ENCODE peak calls at places on chromosomes 16 and 17, in seven cellular contexts. N is heart left ventricle, U is hepatocyte, M is GM23248, L is lung, D is lower lobe of right lung, G is uterus. B is an unnamed sample.

GRCh38 chr17:60421273-60422161 is 772 bp upstream of the CHCT1 start:
- DNase-seq in G (peak; percentile 45), M (peak; percentile 76), N (peak; percentile 72), U (peak; percentile 80), D (peak; percentile 84), L (peak; percentile 67), B (no peak)

GRCh38 chr17:80912451-80912850 is 79.2 kb upstream of the CHMP6 start:
- DNase-seq in D (no peak), M (no peak), G (no peak), N (no peak), L (no peak), U (no peak), B (no peak)

GRCh38 chr17:3928394-3928793 is 12.1 kb upstream of the P2RX1 start:
- DNase-seq in M (no peak), G (no peak), L (no peak), U (no peak), N (no peak), D (no peak), B (no peak)

GRCh38 chr17:19541445-19541844 is 7.8 kb downstream of the SLC47A1 start:
- DNase-seq in U (no peak), N (no peak), G (no peak), L (no peak), D (no peak), M (no peak), B (no peak)

GRCh38 chr17:28526381-28526780 is 20.2 kb downstream of the FOXN1 start:
- DNase-seq in D (no peak), L (no peak), N (no peak), U (no peak), M (no peak), G (no peak), B (no peak)

GRCh38 chr17:32882734-32883133 is 5.8 kb upstream of the MYO1D start:
- DNase-seq in N (no peak), D (no peak), M (peak; percentile 87), G (no peak), L (peak; percentile 19), U (no peak), B (peak; percentile 49)

GRCh38 chr16:50297301-50298074 is 31.1 kb downstream of the ADCY7 start:
- DNase-seq in N (peak; percentile 32), D (peak; percentile 34), M (no peak), U (no peak), L (no peak), G (peak; percentile 13), B (no peak)

GRCh38 chr16:27365142-27366089 is 36.6 kb upstream of the IL21R start:
- DNase-seq in L (no peak), G (no peak), N (no peak), U (peak; percentile 63), M (peak; percentile 65), D (no peak), B (peak; percentile 95)

GRCh38 chr16:76668207-76668725 is 391.1 kb downstream of the CNTNAP4 start:
- DNase-seq in U (peak; percentile 48), L (no peak), D (no peak), M (no peak), N (no peak), G (no peak), B (no peak)

GRCh38 chr16:78732693-78733092 is 633.2 kb downstream of the WWOX start:
- DNase-seq in N (no peak), D (no peak), G (no peak), L (no peak), U (no peak), M (no peak), B (no peak)

GRCh38 chr17:40089085-40089895 is 11.1 kb downstream of the NR1D1 start:
- DNase-seq in N (no peak), G (no peak), U (no peak), D (no peak), L (no peak), M (no peak), B (no peak)

GRCh38 chr17:79093270-79093669 is 18.6 kb downstream of the ENGASE start:
- DNase-seq in D (no peak), N (no peak), M (peak; percentile 24), G (no peak), U (no peak), L (no peak), B (no peak)

GRCh38 chr17:39699818-39700147 is at the start of gene ERBB2:
- DNase-seq in U (peak; percentile 88), L (peak; percentile 81), M (peak; percentile 84), D (peak; percentile 79), G (peak; percentile 75), N (peak; percentile 78), B (peak; percentile 42)

GRCh38 chr16:67388591-67388990 is 4.7 kb downstream of the TPPP3 start:
- DNase-seq in D (no peak), M (no peak), U (no peak), N (no peak), G (no peak), L (no peak), B (no peak)

GRCh38 chr17:15657868-15658775 is 26.0 kb downstream of the TRIM16 start:
- DNase-seq in U (no peak), M (no peak), D (no peak), G (no peak), L (no peak), N (no peak), B (peak; percentile 95)

GRCh38 chr17:3528604-3529511 is 28.8 kb downstream of the TRPV3 start:
- DNase-seq in N (no peak), G (no peak), U (peak; percentile 73), M (no peak), D (no peak), L (no peak), B (no peak)

GRCh38 chr16:2156025-2156848 is 655 bp downstream of the TRAF7 start:
- DNase-seq in G (no peak), N (no peak), L (no peak), D (peak; percentile 66), M (peak; percentile 84), U (peak; percentile 64), B (peak; percentile 80)

GRCh38 chr16:28136751-28137434 is 73.4 kb upstream of the GSG1L start:
- DNase-seq in G (no peak), D (no peak), U (no peak), N (no peak), M (no peak), L (no peak), B (no peak)

GRCh38 chr17:40647549-40648325 is at the start of gene SMARCE1:
- DNase-seq in N (peak; percentile 68), G (peak; percentile 64), M (peak; percentile 86), D (peak; percentile 82), L (peak; percentile 60), U (peak; percentile 87), B (peak; percentile 74)

GRCh38 chr17:42402121-42402516 is 13.9 kb upstream of the STAT3 start:
- DNase-seq in D (no peak), U (peak; percentile 57), N (no peak), M (no peak), G (no peak), L (no peak), B (no peak)

GRCh38 chr17:81379523-81379942 is 15.7 kb upstream of the BAHCC1 start:
- DNase-seq in M (peak; percentile 19), U (no peak), N (no peak), L (no peak), D (no peak), G (no peak), B (no peak)

GRCh38 chr16:28482026-28482425 is 9.8 kb downstream of the CLN3 start:
- DNase-seq in G (no peak), U (no peak), M (no peak), L (no peak), N (no peak), D (no peak), B (no peak)

GRCh38 chr16:58638148-58639036 is 8.8 kb upstream of the CNOT1 start:
- DNase-seq in D (no peak), L (no peak), N (peak; percentile 52), U (peak; percentile 82), G (peak; percentile 43), M (peak; percentile 96), B (peak; percentile 63)

DNA sequence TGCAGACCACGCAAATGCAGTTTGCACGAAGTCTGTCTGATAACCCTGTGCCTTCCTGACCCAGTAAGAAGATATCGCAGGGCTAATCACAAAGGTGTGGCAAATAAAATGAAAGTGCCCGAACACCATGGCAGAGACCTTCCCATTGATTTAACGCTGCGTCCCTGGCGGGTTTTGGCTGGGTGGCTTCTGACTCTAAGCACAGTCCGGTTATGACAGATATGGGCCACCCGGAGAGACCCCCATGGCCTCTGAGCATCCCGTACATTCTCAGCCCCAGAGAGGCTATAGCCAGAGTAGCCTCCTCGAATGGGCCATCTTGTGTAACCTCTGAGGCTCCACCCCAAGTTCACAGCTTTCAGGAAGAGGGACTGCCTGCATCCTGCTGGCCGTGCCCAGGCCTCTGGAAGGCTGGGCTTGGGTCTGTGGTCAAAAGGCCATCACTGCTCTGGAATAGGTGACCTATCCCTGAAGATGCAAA is 5.5 kb downstream of the FOXC2 start:
- DNase-seq in G (no peak), D (no peak), M (no peak), L (no peak), N (no peak), U (no peak), B (no peak)
- H3K27me3 ChIP-seq in G (peaks cover 46% of the 10 kb centered on the region), D (peaks cover 99% of the 10 kb centered on the region), M (no peaks in the 10 kb centered on the region), L (peaks cover 9% of the 10 kb centered on the region), N (peaks cover 63% of the 10 kb centered on the region), U (peaks cover 90% of the 10 kb centered on the region), B (peaks cover 90% of the 10 kb centered on the region)

DNA sequence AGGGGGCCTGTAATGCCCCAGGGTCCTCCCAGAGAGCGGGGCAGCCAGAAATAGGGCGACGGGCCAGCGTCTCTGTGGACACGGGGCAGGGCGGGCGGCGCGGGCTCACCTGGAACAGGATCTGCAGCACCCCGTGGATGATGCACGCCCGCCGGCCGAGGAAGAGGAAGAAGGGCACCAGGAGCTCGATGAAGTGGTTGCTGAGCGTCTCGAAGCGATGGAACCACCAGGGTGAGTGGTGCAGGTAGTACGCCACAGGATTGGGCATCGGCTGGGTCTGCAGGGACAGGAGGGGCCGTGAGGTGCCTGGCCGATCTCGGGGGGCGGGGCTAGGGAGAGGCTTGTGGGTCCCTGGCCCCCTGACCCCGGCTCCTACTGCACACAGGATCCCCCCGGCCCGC is 78.9 kb upstream of the GNG13 start:
- DNase-seq in M (no peak), L (no peak), D (peak; percentile 39), N (peak; percentile 18), U (no peak), G (no peak), B (no peak)
- H3K4me1 ChIP-seq in M (no peaks in the 10 kb centered on the region), L (no peaks in the 10 kb centered on the region), D (no peaks in the 10 kb centered on the region), N (no peaks in the 10 kb centered on the region), U (no peaks in the 10 kb centered on the region), G (no peaks in the 10 kb centered on the region), B (no peaks in the 10 kb centered on the region)

DNA sequence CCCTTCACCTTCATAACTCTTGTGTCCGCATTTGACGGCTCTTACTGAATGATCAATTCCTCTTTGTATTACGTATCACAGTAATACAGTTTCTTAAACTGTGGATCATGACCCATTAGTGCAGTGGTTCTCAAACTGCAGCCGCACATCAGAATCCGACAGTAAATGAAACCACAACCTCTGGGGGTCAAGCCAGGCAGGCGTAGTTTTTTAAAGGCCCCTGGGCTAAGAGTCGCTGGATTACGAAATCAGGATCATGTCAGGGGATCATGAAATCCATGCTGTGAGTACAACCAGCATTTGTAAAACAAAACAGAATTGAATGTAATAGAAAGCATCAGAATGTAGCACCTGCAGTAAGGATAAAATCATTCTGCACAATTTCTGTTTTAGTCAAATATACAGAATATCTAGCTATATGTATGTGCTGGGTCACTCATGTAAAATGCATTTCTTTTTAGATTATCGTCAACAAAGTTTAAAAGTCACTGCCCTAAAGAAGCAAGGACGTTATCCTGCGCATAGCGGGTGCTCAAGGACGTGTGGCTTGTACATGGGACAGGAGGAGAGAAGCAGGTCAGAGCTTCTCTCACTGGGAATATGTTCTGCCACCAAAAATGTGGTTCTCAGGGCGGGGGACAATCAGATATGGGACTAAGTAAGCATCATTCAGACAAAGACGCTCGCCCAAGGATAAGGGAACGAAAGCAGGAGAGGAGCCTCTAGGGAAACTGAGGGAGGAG is 113.1 kb downstream of the ZFHX3 start:
- DNase-seq in M (no peak), G (peak; percentile 67), L (no peak), N (no peak), U (no peak), D (no peak), B (no peak)
- H3K27ac ChIP-seq in M (no peak overlapping the region), G (peak overlapping the region; percentile 53), L (no peak overlapping the region), N (peak overlapping the region; percentile 37), U (no peak overlapping the region), D (peak overlapping the region; percentile 24), B (no peak overlapping the region)

GRCh38 chr16:280005-280421 is 378 bp upstream of the ARHGDIG start:
- DNase-seq in M (no peak), U (no peak), N (no peak), G (no peak), L (no peak), D (no peak), B (no peak)
- H3K27me3 ChIP-seq in M (peaks cover 9% of the 10 kb centered on the region), U (peaks cover 44% of the 10 kb centered on the region), N (peaks cover 12% of the 10 kb centered on the region), G (peaks cover 8% of the 10 kb centered on the region), L (peaks cover 4% of the 10 kb centered on the region), D (peaks cover 39% of the 10 kb centered on the region), B (peaks cover 66% of the 10 kb centered on the region)